ENCODE peak calls at places on chromosomes 11 and 22, in six cellular contexts. One of them, this sample, is unnamed.

GRCh38 chr11:45001466-45002165 is 50.9 kb upstream of the TP53I11 start:
- DNase-seq in heart left ventricle: no peak
- DNase-seq in coronary artery: no peak
- DNase-seq in A549: no peak
- DNase-seq in SJSA1: peak; percentile 27
- DNase-seq in AG09309: no peak
- DNase-seq in this sample: no peak

GRCh38 chr11:134224710-134225662 is 515 bp downstream of the VPS26B start:
- DNase-seq in heart left ventricle: peak; percentile 78
- DNase-seq in coronary artery: peak; percentile 80
- DNase-seq in A549: peak; percentile 10
- DNase-seq in SJSA1: peak; percentile 44
- DNase-seq in AG09309: no peak
- DNase-seq in this sample: no peak

GRCh38 chr22:31211504-31211861 is 615 bp upstream of the LIMK2 start:
- DNase-seq in heart left ventricle: no peak
- DNase-seq in coronary artery: no peak
- DNase-seq in A549: no peak
- DNase-seq in SJSA1: no peak
- DNase-seq in AG09309: no peak
- DNase-seq in this sample: no peak

GRCh38 chr11:128467610-128468041 is 119.7 kb downstream of the ETS1 start:
- DNase-seq in heart left ventricle: no peak
- DNase-seq in coronary artery: peak; percentile 88
- DNase-seq in A549: peak; percentile 75
- DNase-seq in SJSA1: peak; percentile 95
- DNase-seq in AG09309: peak; percentile 92
- DNase-seq in this sample: peak; percentile 61

GRCh38 chr11:122267602-122268001 is 151.6 kb upstream of the BLID start:
- DNase-seq in heart left ventricle: no peak
- DNase-seq in coronary artery: no peak
- DNase-seq in A549: no peak
- DNase-seq in SJSA1: no peak
- DNase-seq in AG09309: peak; percentile 48
- DNase-seq in this sample: no peak

GRCh38 chr11:74937696-74938475 is 11.0 kb downstream of the XRRA1 start:
- DNase-seq in heart left ventricle: no peak
- DNase-seq in coronary artery: no peak
- DNase-seq in A549: no peak
- DNase-seq in SJSA1: peak; percentile 46
- DNase-seq in AG09309: no peak
- DNase-seq in this sample: no peak

GRCh38 chr11:45922425-45923082 is at the start of gene LARGE2:
- DNase-seq in heart left ventricle: no peak
- DNase-seq in coronary artery: no peak
- DNase-seq in A549: no peak
- DNase-seq in SJSA1: peak; percentile 38
- DNase-seq in AG09309: no peak
- DNase-seq in this sample: no peak

GRCh38 chr11:68433541-68433940 is 27.0 kb upstream of the PPP6R3 start:
- DNase-seq in heart left ventricle: no peak
- DNase-seq in coronary artery: no peak
- DNase-seq in A549: no peak
- DNase-seq in SJSA1: no peak
- DNase-seq in AG09309: no peak
- DNase-seq in this sample: no peak

GRCh38 chr11:75577198-75577597 is 15.1 kb downstream of the SERPINH1 start:
- DNase-seq in heart left ventricle: no peak
- DNase-seq in coronary artery: no peak
- DNase-seq in A549: peak; percentile 37
- DNase-seq in SJSA1: no peak
- DNase-seq in AG09309: no peak
- DNase-seq in this sample: no peak

GRCh38 chr11:70504246-70505020 is 106.1 kb downstream of the CTTN start:
- DNase-seq in heart left ventricle: no peak
- DNase-seq in coronary artery: no peak
- DNase-seq in A549: no peak
- DNase-seq in SJSA1: no peak
- DNase-seq in AG09309: no peak
- DNase-seq in this sample: no peak

GRCh38 chr11:12376259-12376971 is 956 bp upstream of the PARVA start:
- DNase-seq in heart left ventricle: peak; percentile 75
- DNase-seq in coronary artery: no peak
- DNase-seq in A549: no peak
- DNase-seq in SJSA1: no peak
- DNase-seq in AG09309: peak; percentile 57
- DNase-seq in this sample: peak; percentile 33

GRCh38 chr11:102341844-102342318 is 5.1 kb upstream of the BIRC2 start:
- DNase-seq in heart left ventricle: peak; percentile 75
- DNase-seq in coronary artery: no peak
- DNase-seq in A549: peak; percentile 87
- DNase-seq in SJSA1: peak; percentile 65
- DNase-seq in AG09309: peak; percentile 57
- DNase-seq in this sample: peak; percentile 88

GRCh38 chr11:58394195-58394594 is 12.5 kb downstream of the OR5B3 start:
- DNase-seq in heart left ventricle: no peak
- DNase-seq in coronary artery: no peak
- DNase-seq in A549: no peak
- DNase-seq in SJSA1: peak; percentile 38
- DNase-seq in AG09309: peak; percentile 21
- DNase-seq in this sample: no peak

GRCh38 chr11:68905421-68906360 is 2.0 kb downstream of the IGHMBP2 start:
- DNase-seq in heart left ventricle: no peak
- DNase-seq in coronary artery: no peak
- DNase-seq in A549: no peak
- DNase-seq in SJSA1: no peak
- DNase-seq in AG09309: no peak
- DNase-seq in this sample: no peak

GRCh38 chr11:6693342-6694228 is 10.4 kb upstream of the MRPL17 start:
- DNase-seq in heart left ventricle: peak; percentile 36
- DNase-seq in coronary artery: no peak
- DNase-seq in A549: peak; percentile 16
- DNase-seq in SJSA1: peak; percentile 49
- DNase-seq in AG09309: peak; percentile 68
- DNase-seq in this sample: peak; percentile 65

GRCh38 chr11:112881461-112881860 is 79.8 kb upstream of the NCAM1 start:
- DNase-seq in heart left ventricle: peak; percentile 83
- DNase-seq in coronary artery: no peak
- DNase-seq in A549: peak; percentile 20
- DNase-seq in SJSA1: peak; percentile 69
- DNase-seq in AG09309: no peak
- DNase-seq in this sample: no peak

GRCh38 chr11:116725434-116726221 is 47.2 kb downstream of the BUD13 start:
- DNase-seq in heart left ventricle: no peak
- DNase-seq in coronary artery: no peak
- DNase-seq in A549: no peak
- DNase-seq in SJSA1: no peak
- DNase-seq in AG09309: no peak
- DNase-seq in this sample: no peak

GRCh38 chr11:73833067-73833466 is 43.6 kb downstream of the COA4 start:
- DNase-seq in heart left ventricle: no peak
- DNase-seq in coronary artery: no peak
- DNase-seq in A549: no peak
- DNase-seq in SJSA1: no peak
- DNase-seq in AG09309: no peak
- DNase-seq in this sample: no peak

GRCh38 chr11:13168281-13168680 is 109.3 kb upstream of the BMAL1 start:
- DNase-seq in heart left ventricle: no peak
- DNase-seq in coronary artery: no peak
- DNase-seq in A549: no peak
- DNase-seq in SJSA1: no peak
- DNase-seq in AG09309: no peak
- DNase-seq in this sample: no peak

GRCh38 chr11:124804884-124805283 is 4.7 kb upstream of the MSANTD2 start:
- DNase-seq in heart left ventricle: no peak
- DNase-seq in coronary artery: no peak
- DNase-seq in A549: no peak
- DNase-seq in SJSA1: no peak
- DNase-seq in AG09309: no peak
- DNase-seq in this sample: no peak

GRCh38 chr22:20429254-20430100 is 8.1 kb downstream of the SCARF2 start:
- DNase-seq in heart left ventricle: no peak
- DNase-seq in coronary artery: no peak
- DNase-seq in A549: no peak
- DNase-seq in SJSA1: no peak
- DNase-seq in AG09309: no peak
- DNase-seq in this sample: no peak

GRCh38 chr11:67160872-67161783 is 42.1 kb downstream of the KDM2A start:
- DNase-seq in heart left ventricle: no peak
- DNase-seq in coronary artery: no peak
- DNase-seq in A549: no peak
- DNase-seq in SJSA1: no peak
- DNase-seq in AG09309: peak; percentile 5
- DNase-seq in this sample: no peak

GRCh38 chr22:22357024-22357868 is 112.7 kb downstream of the VPREB1 start:
- DNase-seq in heart left ventricle: peak; percentile 69
- DNase-seq in coronary artery: no peak
- DNase-seq in A549: peak; percentile 68
- DNase-seq in SJSA1: peak; percentile 81
- DNase-seq in AG09309: peak; percentile 2
- DNase-seq in this sample: peak; percentile 29

GRCh38 chr11:64069401-64070300 is 33.9 kb downstream of the FLRT1 start:
- DNase-seq in heart left ventricle: no peak
- DNase-seq in coronary artery: no peak
- DNase-seq in A549: no peak
- DNase-seq in SJSA1: no peak
- DNase-seq in AG09309: no peak
- DNase-seq in this sample: no peak

GRCh38 chr11:86291466-86292262 is 10.4 kb upstream of the HIKESHI start:
- DNase-seq in heart left ventricle: peak; percentile 12
- DNase-seq in coronary artery: no peak
- DNase-seq in A549: peak; percentile 49
- DNase-seq in SJSA1: no peak
- DNase-seq in AG09309: peak; percentile 13
- DNase-seq in this sample: peak; percentile 41

GRCh38 chr22:45127866-45128265 is 35.9 kb upstream of the NUP50 start:
- DNase-seq in heart left ventricle: no peak
- DNase-seq in coronary artery: no peak
- DNase-seq in A549: no peak
- DNase-seq in SJSA1: peak; percentile 86
- DNase-seq in AG09309: no peak
- DNase-seq in this sample: no peak

GRCh38 chr22:38298312-38299000 is 18.8 kb downstream of the CSNK1E start:
- DNase-seq in heart left ventricle: no peak
- DNase-seq in coronary artery: no peak
- DNase-seq in A549: no peak
- DNase-seq in SJSA1: no peak
- DNase-seq in AG09309: peak; percentile 82
- DNase-seq in this sample: no peak

GRCh38 chr11:82732734-82733443 is 775 bp downstream of the FAM181B start:
- DNase-seq in heart left ventricle: no peak
- DNase-seq in coronary artery: no peak
- DNase-seq in A549: no peak
- DNase-seq in SJSA1: no peak
- DNase-seq in AG09309: no peak
- DNase-seq in this sample: no peak

GRCh38 chr11:70786021-70786665 is 387.8 kb downstream of the CTTN start:
- DNase-seq in heart left ventricle: no peak
- DNase-seq in coronary artery: no peak
- DNase-seq in A549: no peak
- DNase-seq in SJSA1: no peak
- DNase-seq in AG09309: no peak
- DNase-seq in this sample: no peak

GRCh38 chr11:35030716-35031213 is 108.2 kb upstream of the CD44 start:
- DNase-seq in heart left ventricle: peak; percentile 61
- DNase-seq in coronary artery: peak; percentile 83
- DNase-seq in A549: peak; percentile 91
- DNase-seq in SJSA1: peak; percentile 93
- DNase-seq in AG09309: peak; percentile 86
- DNase-seq in this sample: peak; percentile 76

GRCh38 chr11:104610597-104610996 is 287.7 kb downstream of the CASP12 start:
- DNase-seq in heart left ventricle: no peak
- DNase-seq in coronary artery: no peak
- DNase-seq in A549: no peak
- DNase-seq in SJSA1: no peak
- DNase-seq in AG09309: no peak
- DNase-seq in this sample: no peak
- H3K4me3 ChIP-seq in heart left ventricle: no peak overlapping the region
- H3K4me3 ChIP-seq in coronary artery: no peak overlapping the region
- H3K4me3 ChIP-seq in A549: no peak overlapping the region
- H3K4me3 ChIP-seq in SJSA1: no peak overlapping the region
- H3K4me3 ChIP-seq in AG09309: no peak overlapping the region
- H3K4me3 ChIP-seq in this sample: no peak overlapping the region

DNA sequence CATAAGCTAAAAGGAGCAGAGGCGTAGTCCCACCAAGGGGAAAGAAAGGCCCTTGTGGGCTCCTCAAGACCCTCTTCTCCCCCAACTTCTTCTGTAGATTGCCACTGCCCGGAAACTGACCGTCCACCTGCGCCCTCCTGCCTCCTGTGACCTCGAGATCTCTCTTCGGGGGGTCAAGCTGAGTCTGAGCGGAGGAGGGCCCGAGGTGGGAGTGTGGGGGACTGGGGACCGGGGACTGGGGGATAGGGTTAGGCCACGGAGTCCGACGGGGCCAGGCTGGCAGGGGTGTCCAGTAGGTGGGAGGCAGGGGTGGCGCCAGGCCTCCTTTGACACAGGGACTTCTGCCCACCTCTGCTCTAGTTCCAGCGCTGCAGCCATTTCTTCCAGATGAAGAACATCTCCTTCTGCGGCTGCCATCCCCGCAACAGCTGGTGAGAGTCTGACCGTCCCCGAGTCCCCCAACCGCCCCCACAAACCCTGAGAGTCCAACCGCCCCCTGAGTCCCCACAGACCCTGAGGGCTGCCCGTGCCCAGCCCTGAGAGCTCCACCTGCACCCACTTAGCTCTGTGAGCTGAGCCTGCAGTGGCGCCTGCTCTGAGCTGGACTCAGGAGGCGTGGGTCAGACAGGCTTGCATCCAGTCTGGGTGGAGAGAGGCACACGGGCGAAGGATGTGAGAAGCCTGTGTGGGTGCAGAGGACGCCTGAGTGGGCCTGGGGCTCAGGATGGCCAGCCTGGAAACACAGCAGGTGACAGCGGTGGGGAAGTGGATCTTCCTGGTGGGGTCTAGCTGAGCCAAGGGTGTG is 6.2 kb downstream of the MAPK8IP2 start:
- DNase-seq in heart left ventricle: no peak
- DNase-seq in coronary artery: no peak
- DNase-seq in A549: no peak
- DNase-seq in SJSA1: peak; percentile 34
- DNase-seq in AG09309: no peak
- DNase-seq in this sample: no peak
- H3K4me3 ChIP-seq in heart left ventricle: no peak overlapping the region
- H3K4me3 ChIP-seq in coronary artery: no peak overlapping the region
- H3K4me3 ChIP-seq in A549: no peak overlapping the region
- H3K4me3 ChIP-seq in SJSA1: no peak overlapping the region
- H3K4me3 ChIP-seq in AG09309: no peak overlapping the region
- H3K4me3 ChIP-seq in this sample: no peak overlapping the region

GRCh38 chr11:1304376-1304775 is 5.1 kb downstream of the TOLLIP start:
- DNase-seq in heart left ventricle: no peak
- DNase-seq in coronary artery: peak; percentile 56
- DNase-seq in A549: peak; percentile 47
- DNase-seq in SJSA1: no peak
- DNase-seq in AG09309: no peak
- DNase-seq in this sample: no peak
- H3K4me3 ChIP-seq in heart left ventricle: no peak overlapping the region
- H3K4me3 ChIP-seq in coronary artery: no peak overlapping the region
- H3K4me3 ChIP-seq in A549: peak overlapping the region; percentile 2
- H3K4me3 ChIP-seq in SJSA1: no peak overlapping the region
- H3K4me3 ChIP-seq in AG09309: no peak overlapping the region
- H3K4me3 ChIP-seq in this sample: no peak overlapping the region

GRCh38 chr11:30533445-30533947 is 52.7 kb downstream of the MPPED2 start:
- DNase-seq in heart left ventricle: no peak
- DNase-seq in coronary artery: no peak
- DNase-seq in A549: no peak
- DNase-seq in SJSA1: no peak
- DNase-seq in AG09309: no peak
- DNase-seq in this sample: no peak

GRCh38 chr11:30535818-30536217 is 50.3 kb downstream of the MPPED2 start:
- DNase-seq in heart left ventricle: no peak
- DNase-seq in coronary artery: no peak
- DNase-seq in A549: no peak
- DNase-seq in SJSA1: no peak
- DNase-seq in AG09309: no peak
- DNase-seq in this sample: no peak
- H3K4me3 ChIP-seq in heart left ventricle: no peak overlapping the region
- H3K4me3 ChIP-seq in coronary artery: no peak overlapping the region
- H3K4me3 ChIP-seq in A549: no peak overlapping the region
- H3K4me3 ChIP-seq in SJSA1: no peak overlapping the region
- H3K4me3 ChIP-seq in AG09309: no peak overlapping the region
- H3K4me3 ChIP-seq in this sample: no peak overlapping the region

This sample was measured in HFF-Myc.